ENCODE peak calls at places on chromosomes 11 and 22, in ten cellular contexts. P is AG10803; L is CD8-positive, alpha-beta T cell; X is adrenal gland; F is prostate gland; I is DND-41; W is spleen; N is BE2C; C is AG04449; T is AG04450. D is an unnamed sample.

GRCh38 chr11:36672815-36673450 is 74.9 kb upstream of the RAG2 start:
- DNase-seq in P (peak; percentile 52), L (peak; percentile 16), X (peak; percentile 18), F (peak; percentile 32), I (no peak), W (no peak), N (peak; percentile 10), C (peak; percentile 7), T (peak; percentile 3), D (peak; percentile 55)

GRCh38 chr11:23725752-23726151 is 771.1 kb upstream of the LUZP2 start:
- DNase-seq in P (peak; percentile 40), L (no peak), X (no peak), F (no peak), I (no peak), W (no peak), N (no peak), C (no peak), T (no peak), D (no peak)

GRCh38 chr22:43262990-43263644 is 76.2 kb upstream of the TTLL12 start:
- DNase-seq in P (no peak), L (peak; percentile 42), X (no peak), F (no peak), I (peak; percentile 71), W (peak; percentile 88), N (peak; percentile 49), C (no peak), T (no peak), D (peak; percentile 69)

GRCh38 chr22:33850724-33851123 is 69.6 kb downstream of the LARGE1 start:
- DNase-seq in P (no peak), L (no peak), X (no peak), F (no peak), I (no peak), W (no peak), N (no peak), C (no peak), T (no peak), D (no peak)

GRCh38 chr22:50102946-50103345 is 13.1 kb downstream of the MOV10L1 start:
- DNase-seq in P (no peak), L (no peak), X (no peak), F (no peak), I (no peak), W (no peak), N (no peak), C (no peak), T (no peak), D (peak; percentile 41)

GRCh38 chr11:84993386-84993785 is 633.8 kb downstream of the DLG2 start:
- DNase-seq in P (peak; percentile 29), L (no peak), X (no peak), F (no peak), I (no peak), W (no peak), N (no peak), C (no peak), T (no peak), D (peak; percentile 27)

GRCh38 chr11:65274734-65275682 is 13.2 kb downstream of the POLA2 start:
- DNase-seq in P (peak; percentile 93), L (peak; percentile 20), X (peak; percentile 86), F (peak; percentile 79), I (peak; percentile 27), W (peak; percentile 79), N (peak; percentile 69), C (peak; percentile 92), T (peak; percentile 96), D (peak; percentile 53)

GRCh38 chr22:18109410-18110193 is 1.0 kb upstream of the TUBA8 start:
- DNase-seq in P (no peak), L (no peak), X (no peak), F (no peak), I (no peak), W (peak; percentile 24), N (no peak), C (no peak), T (no peak), D (peak; percentile 27)

GRCh38 chr11:128909438-128910125 is 18.4 kb downstream of the KCNJ5 start:
- DNase-seq in P (no peak), L (no peak), X (no peak), F (peak; percentile 71), I (no peak), W (no peak), N (no peak), C (no peak), T (no peak), D (no peak)

GRCh38 chr11:96319901-96320656 is 22.9 kb downstream of the MAML2 start:
- DNase-seq in P (no peak), L (no peak), X (no peak), F (no peak), I (no peak), W (no peak), N (no peak), C (no peak), T (no peak), D (no peak)

GRCh38 chr11:125166347-125166841 is 1.8 kb downstream of the PKNOX2 start:
- DNase-seq in P (no peak), L (no peak), X (no peak), F (no peak), I (no peak), W (no peak), N (no peak), C (no peak), T (no peak), D (no peak)

GRCh38 chr22:23801238-23801821 is 14.6 kb downstream of the SMARCB1 start:
- DNase-seq in P (no peak), L (no peak), X (no peak), F (no peak), I (no peak), W (no peak), N (no peak), C (no peak), T (no peak), D (no peak)

GRCh38 chr11:104343578-104343977 is 179.6 kb upstream of the PDGFD start:
- DNase-seq in P (no peak), L (no peak), X (no peak), F (no peak), I (no peak), W (no peak), N (no peak), C (no peak), T (no peak), D (peak; percentile 10)

GRCh38 chr22:33853200-33854097 is 66.8 kb downstream of the LARGE1 start:
- DNase-seq in P (peak; percentile 77), L (no peak), X (peak; percentile 84), F (peak; percentile 89), I (peak; percentile 4), W (peak; percentile 84), N (no peak), C (peak; percentile 34), T (no peak), D (peak; percentile 88)

GRCh38 chr22:18130699-18131429 is 19.1 kb upstream of the USP18 start:
- DNase-seq in P (no peak), L (no peak), X (no peak), F (no peak), I (no peak), W (no peak), N (no peak), C (no peak), T (no peak), D (no peak)

DNA sequence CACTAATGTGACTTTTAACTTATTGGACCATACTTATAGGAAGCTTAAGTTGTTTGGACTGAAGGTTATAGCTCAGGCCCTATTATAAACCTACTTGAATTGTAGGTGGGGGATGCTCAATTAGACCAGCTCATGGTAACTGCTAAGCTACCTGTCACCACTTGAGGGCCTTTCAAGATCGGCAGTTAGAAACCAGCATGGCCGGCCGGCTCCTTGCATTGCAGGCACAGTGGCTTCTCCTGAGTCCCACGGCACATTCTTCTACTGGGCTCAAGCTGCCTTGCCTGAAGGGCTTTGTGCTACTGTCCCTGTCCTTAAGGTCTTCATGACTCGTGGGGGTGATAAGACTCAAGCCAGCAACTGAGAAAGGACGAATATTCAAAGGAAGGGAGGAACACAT is 70.8 kb downstream of the TBC1D22A start:
- DNase-seq in P (no peak), L (no peak), X (no peak), F (no peak), I (no peak), W (no peak), N (peak; percentile 35), C (no peak), T (no peak), D (no peak)
- TF ChIP-seq CTCF in P (no peak), L (no peak), X (no peak), F (no peak), I (peak; percentile 8), W (no peak), N (peak; percentile 54), C (peak; percentile 24), T (peak; percentile 24), D (no peak)

GRCh38 chr22:45335021-45335818 is 25.5 kb downstream of the FAM118A start:
- DNase-seq in P (peak; percentile 54), L (no peak), X (peak; percentile 88), F (peak; percentile 81), I (no peak), W (no peak), N (peak; percentile 65), C (no peak), T (no peak), D (no peak)
- TF ChIP-seq CTCF in P (peak; percentile 45), L (no peak), X (peak; percentile 45), F (no peak), I (no peak), W (no peak), N (peak; percentile 46), C (peak; percentile 4), T (peak; percentile 21), D (no peak)

DNA sequence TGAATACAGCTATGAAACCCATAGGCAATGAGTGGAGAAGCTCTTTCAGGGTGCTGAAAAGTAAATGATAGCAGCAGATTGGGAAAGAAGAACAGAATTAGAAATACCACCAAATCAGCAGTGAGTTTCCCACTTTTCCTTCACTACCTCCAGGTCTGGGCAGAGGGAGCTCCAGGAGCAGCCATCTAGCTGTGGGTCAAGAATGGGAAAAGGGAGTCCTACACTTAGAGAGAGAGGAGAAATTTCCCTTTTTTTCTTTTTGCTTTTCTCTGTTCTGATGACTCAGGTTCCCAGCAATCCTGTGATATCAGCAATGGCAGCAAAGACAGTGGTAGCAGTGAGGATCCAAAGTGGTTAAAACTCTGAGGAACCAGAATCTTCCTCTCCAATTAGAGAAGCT is 263.9 kb downstream of the NXPE2 start:
- DNase-seq in P (no peak), L (no peak), X (no peak), F (no peak), I (no peak), W (no peak), N (peak; percentile 33), C (no peak), T (no peak), D (no peak)
- TF ChIP-seq CTCF in P (no peak), L (no peak), X (peak; percentile 13), F (no peak), I (no peak), W (no peak), N (peak; percentile 74), C (no peak), T (peak; percentile 5), D (no peak)

DNA sequence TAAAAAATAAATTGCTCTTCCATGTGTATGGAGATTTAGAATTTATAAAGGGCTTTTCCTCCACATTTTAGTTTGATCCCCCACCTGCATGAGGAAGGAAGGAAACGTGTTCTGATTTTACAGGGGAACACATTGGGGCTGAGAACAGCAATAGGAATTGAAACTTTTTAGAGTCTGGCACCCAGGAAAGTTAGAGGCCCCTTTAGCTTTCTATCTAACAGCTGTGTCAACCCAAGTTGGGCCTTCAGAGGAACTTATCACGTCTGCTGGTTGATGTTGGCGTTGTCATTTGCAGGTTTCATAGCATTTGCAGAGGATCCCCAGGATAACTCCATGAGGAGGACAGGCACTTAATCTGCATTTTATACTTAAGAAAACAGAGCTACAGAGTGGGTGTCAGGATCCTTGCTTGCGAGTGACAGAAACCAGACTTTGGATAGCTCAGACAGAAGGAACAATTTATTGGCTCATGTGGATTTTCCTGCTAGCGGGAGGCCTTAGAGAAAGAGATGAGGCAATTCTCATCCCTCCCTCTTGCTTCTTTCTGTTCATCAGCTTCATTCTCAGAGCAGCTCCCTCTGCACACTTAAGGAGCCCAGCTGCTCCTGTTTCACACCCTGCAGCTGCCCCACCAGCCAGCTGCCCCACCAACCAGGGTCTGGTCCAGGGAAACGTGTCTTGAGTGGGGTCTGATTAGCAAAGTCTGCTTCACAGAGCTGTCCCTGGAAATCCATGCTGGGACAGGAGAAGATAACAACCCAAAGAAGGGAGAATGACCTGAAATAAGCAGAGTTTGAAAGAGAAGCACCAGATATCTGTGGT is 92.5 kb upstream of the OR4B1 start:
- DNase-seq in P (no peak), L (no peak), X (no peak), F (no peak), I (no peak), W (no peak), N (no peak), C (no peak), T (no peak), D (no peak)
- TF ChIP-seq CTCF in P (no peak), L (no peak), X (no peak), F (no peak), I (no peak), W (no peak), N (no peak), C (no peak), T (no peak), D (no peak)